ENCODE peak calls at places on chromosome 17, in nine cellular contexts. One of them, this sample, is unnamed.

GRCh38 chr17:19672009-19672837 is 23.7 kb downstream of the ALDH3A2 start:
- DNase-seq in transverse colon: peak; percentile 56
- DNase-seq in activated effector memory CD4-positive, alpha-beta T cell treated with Interleukin-2 at 50 U/mL for 16 hours: no peak
- DNase-seq in heart right ventricle: peak; percentile 30
- DNase-seq in small intestine: peak; percentile 96
- DNase-seq in AG04449: no peak
- DNase-seq in left cardiac atrium: peak; percentile 64
- DNase-seq in activated CD8-positive, alpha-beta T cell treated with anti-CD3 and anti-CD28 coated beads for 36 hours: no peak
- DNase-seq in brain microvascular endothelial cell: no peak
- DNase-seq in this sample: peak; percentile 94

GRCh38 chr17:4405038-4405669 is 28.6 kb upstream of the SPNS3 start:
- DNase-seq in activated effector memory CD4-positive, alpha-beta T cell treated with Interleukin-2 at 50 U/mL for 16 hours: no peak
- DNase-seq in small intestine: peak; percentile 23
- DNase-seq in AG04449: no peak
- DNase-seq in left cardiac atrium: no peak
- DNase-seq in activated CD8-positive, alpha-beta T cell treated with anti-CD3 and anti-CD28 coated beads for 36 hours: no peak
- DNase-seq in transverse colon: no peak
- DNase-seq in heart right ventricle: no peak
- DNase-seq in brain microvascular endothelial cell: no peak
- DNase-seq in this sample: no peak

GRCh38 chr17:284676-285355 is 67.8 kb downstream of the RPH3AL start:
- DNase-seq in activated effector memory CD4-positive, alpha-beta T cell treated with Interleukin-2 at 50 U/mL for 16 hours: no peak
- DNase-seq in small intestine: no peak
- DNase-seq in activated CD8-positive, alpha-beta T cell treated with anti-CD3 and anti-CD28 coated beads for 36 hours: no peak
- DNase-seq in heart right ventricle: no peak
- DNase-seq in left cardiac atrium: peak; percentile 12
- DNase-seq in brain microvascular endothelial cell: no peak
- DNase-seq in AG04449: no peak
- DNase-seq in transverse colon: no peak
- DNase-seq in this sample: no peak

GRCh38 chr17:5719976-5720375 is 135.7 kb upstream of the NLRP1 start:
- DNase-seq in AG04449: no peak
- DNase-seq in activated CD8-positive, alpha-beta T cell treated with anti-CD3 and anti-CD28 coated beads for 36 hours: no peak
- DNase-seq in activated effector memory CD4-positive, alpha-beta T cell treated with Interleukin-2 at 50 U/mL for 16 hours: no peak
- DNase-seq in brain microvascular endothelial cell: no peak
- DNase-seq in transverse colon: no peak
- DNase-seq in heart right ventricle: no peak
- DNase-seq in small intestine: no peak
- DNase-seq in left cardiac atrium: no peak
- DNase-seq in this sample: no peak

GRCh38 chr17:51372345-51373004 is 112.1 kb downstream of the UTP18 start:
- DNase-seq in brain microvascular endothelial cell: peak; percentile 65
- DNase-seq in heart right ventricle: no peak
- DNase-seq in left cardiac atrium: peak; percentile 31
- DNase-seq in transverse colon: peak; percentile 13
- DNase-seq in activated effector memory CD4-positive, alpha-beta T cell treated with Interleukin-2 at 50 U/mL for 16 hours: no peak
- DNase-seq in small intestine: peak; percentile 24
- DNase-seq in activated CD8-positive, alpha-beta T cell treated with anti-CD3 and anti-CD28 coated beads for 36 hours: peak; percentile 13
- DNase-seq in AG04449: no peak
- DNase-seq in this sample: peak; percentile 72

GRCh38 chr17:65307366-65308316 is 170.5 kb downstream of the RGS9 start:
- DNase-seq in AG04449: no peak
- DNase-seq in transverse colon: no peak
- DNase-seq in activated CD8-positive, alpha-beta T cell treated with anti-CD3 and anti-CD28 coated beads for 36 hours: no peak
- DNase-seq in small intestine: no peak
- DNase-seq in brain microvascular endothelial cell: no peak
- DNase-seq in heart right ventricle: no peak
- DNase-seq in left cardiac atrium: no peak
- DNase-seq in activated effector memory CD4-positive, alpha-beta T cell treated with Interleukin-2 at 50 U/mL for 16 hours: no peak
- DNase-seq in this sample: no peak

GRCh38 chr17:82608816-82609215 is 39.4 kb downstream of the WDR45B start:
- DNase-seq in small intestine: no peak
- DNase-seq in transverse colon: no peak
- DNase-seq in heart right ventricle: no peak
- DNase-seq in brain microvascular endothelial cell: no peak
- DNase-seq in activated effector memory CD4-positive, alpha-beta T cell treated with Interleukin-2 at 50 U/mL for 16 hours: no peak
- DNase-seq in AG04449: no peak
- DNase-seq in left cardiac atrium: no peak
- DNase-seq in activated CD8-positive, alpha-beta T cell treated with anti-CD3 and anti-CD28 coated beads for 36 hours: no peak
- DNase-seq in this sample: no peak

GRCh38 chr17:58680038-58680369 is 11.8 kb downstream of the TEX14 start:
- DNase-seq in activated effector memory CD4-positive, alpha-beta T cell treated with Interleukin-2 at 50 U/mL for 16 hours: no peak
- DNase-seq in activated CD8-positive, alpha-beta T cell treated with anti-CD3 and anti-CD28 coated beads for 36 hours: no peak
- DNase-seq in transverse colon: no peak
- DNase-seq in heart right ventricle: no peak
- DNase-seq in brain microvascular endothelial cell: no peak
- DNase-seq in left cardiac atrium: no peak
- DNase-seq in AG04449: no peak
- DNase-seq in small intestine: no peak
- DNase-seq in this sample: no peak

GRCh38 chr17:75850928-75851692 is 4.0 kb downstream of the WBP2 start:
- DNase-seq in activated CD8-positive, alpha-beta T cell treated with anti-CD3 and anti-CD28 coated beads for 36 hours: no peak
- DNase-seq in small intestine: no peak
- DNase-seq in brain microvascular endothelial cell: no peak
- DNase-seq in activated effector memory CD4-positive, alpha-beta T cell treated with Interleukin-2 at 50 U/mL for 16 hours: no peak
- DNase-seq in left cardiac atrium: no peak
- DNase-seq in heart right ventricle: no peak
- DNase-seq in transverse colon: no peak
- DNase-seq in AG04449: no peak
- DNase-seq in this sample: no peak